ENCODE peak calls at places on chromosomes 7 and 10, in six cellular contexts. V is kidney glomerular epithelial cell, W is mucosa of gallbladder, S is T1000, N is RWPE2, K is neural crest cell. X is an unnamed sample.

GRCh38 chr10:98055875-98056516 is 25.6 kb upstream of the CRTAC1 start:
- DNase-seq in S (no peak), W (no peak), V (peak; percentile 11), N (no peak), K (peak; percentile 50), X (peak; percentile 57)

GRCh38 chr7:13822678-13823077 is 166.8 kb downstream of the ETV1 start:
- DNase-seq in N (no peak), S (peak; percentile 13), W (no peak), V (no peak), K (no peak), X (no peak)

GRCh38 chr10:12409171-12409570 is 59.8 kb downstream of the CAMK1D start:
- DNase-seq in W (no peak), V (no peak), K (no peak), S (no peak), N (no peak), X (no peak)

GRCh38 chr7:134902058-134902457 is 84.2 kb upstream of the AGBL3 start:
- DNase-seq in W (no peak), N (no peak), K (no peak), V (no peak), S (no peak), X (no peak)

GRCh38 chr10:75870039-75870645 is 438.7 kb downstream of the LRMDA start:
- DNase-seq in V (no peak), W (no peak), K (no peak), S (no peak), N (no peak), X (no peak)

GRCh38 chr10:133060022-133060421 is 27.7 kb upstream of the ADGRA1 start:
- DNase-seq in N (no peak), V (no peak), K (no peak), W (no peak), S (no peak), X (no peak)

GRCh38 chr7:2478800-2479199 is 2.6 kb upstream of the GRIFIN start:
- DNase-seq in S (no peak), V (no peak), K (no peak), N (peak; percentile 56), W (no peak), X (no peak)

GRCh38 chr10:63515002-63515763 is 6.0 kb upstream of the REEP3 start:
- DNase-seq in K (no peak), N (no peak), W (no peak), S (no peak), V (no peak), X (no peak)

GRCh38 chr7:66845382-66846095 is 75.5 kb upstream of the TMEM248 start:
- DNase-seq in S (no peak), W (no peak), N (no peak), V (no peak), K (no peak), X (no peak)

GRCh38 chr7:3753868-3754267 is 452.8 kb downstream of the SDK1 start:
- DNase-seq in S (no peak), W (no peak), K (no peak), N (no peak), V (no peak), X (no peak)

GRCh38 chr7:134764365-134764764 is 15.1 kb upstream of the CALD1 start:
- DNase-seq in W (no peak), K (no peak), S (no peak), V (no peak), N (no peak), X (no peak)

GRCh38 chr10:36602374-36602773 is 523.0 kb upstream of the ANKRD30A start:
- DNase-seq in N (no peak), V (no peak), K (no peak), S (no peak), W (no peak), X (no peak)

GRCh38 chr10:91799580-91799975 is 1.4 kb downstream of the TNKS2 start:
- DNase-seq in S (no peak), N (no peak), W (no peak), V (peak; percentile 36), K (no peak), X (no peak)

GRCh38 chr7:38629621-38630020 is 1.6 kb downstream of the AMPH start:
- DNase-seq in W (no peak), N (no peak), V (no peak), K (no peak), S (no peak), X (no peak)

GRCh38 chr7:45240926-45241325 is 83.3 kb downstream of the RAMP3 start:
- DNase-seq in V (no peak), W (no peak), K (no peak), N (no peak), S (no peak), X (no peak)

GRCh38 chr10:6603142-6604125 is 23.4 kb upstream of the PRKCQ start:
- DNase-seq in K (no peak), N (no peak), V (no peak), S (no peak), W (no peak), X (no peak)

GRCh38 chr10:111875760-111876159 is 307.8 kb downstream of the GPAM start:
- DNase-seq in W (no peak), S (peak; percentile 43), V (no peak), K (no peak), N (no peak), X (no peak)

GRCh38 chr7:149496642-149497391 is 792 bp downstream of the ZNF746 start:
- DNase-seq in K (no peak), V (no peak), W (peak; percentile 34), N (no peak), S (no peak), X (peak; percentile 3)

GRCh38 chr10:132971448-132972148 is 29.2 kb upstream of the CFAP46 start:
- DNase-seq in K (no peak), S (no peak), W (no peak), N (peak; percentile 39), V (no peak), X (no peak)

GRCh38 chr7:44798649-44799275 is 2.3 kb downstream of the PPIA start:
- DNase-seq in N (no peak), K (no peak), V (no peak), S (no peak), W (no peak), X (no peak)

X was measured in HAP-1.